ENCODE peak calls at places on chromosomes 4 and X, in nine cellular contexts. G, W, V, X, Y, P, Q, Z and T are unnamed samples.

GRCh38 chr4:82789377-82789776 is 9.2 kb downstream of the SCD5 start:
- DNase-seq in G (no peak), W (no peak), V (peak), X (no peak), Y (no peak), P (no peak), Q (no peak), Z (no peak), T (no peak)

GRCh38 chrX:360496-361150 is 26.1 kb downstream of the PPP2R3B start:
- DNase-seq in G (no peak), W (no peak), V (no peak), X (no peak), Y (no peak), P (no peak), Q (no peak), Z (no peak), T (no peak)

GRCh38 chrX:85109235-85109634 is 105.6 kb downstream of the APOOL start:
- DNase-seq in G (no peak), W (no peak), V (no peak), X (peak), Y (peak), P (no peak), Q (peak), Z (no peak), T (no peak)

GRCh38 chr4:172143605-172144314 is 330.6 kb downstream of the GALNTL6 start:
- DNase-seq in G (no peak), W (no peak), V (no peak), X (no peak), Y (no peak), P (no peak), Q (no peak), Z (no peak), T (no peak)

GRCh38 chr4:89356086-89356485 is 48.5 kb upstream of the GPRIN3 start:
- DNase-seq in G (no peak), W (no peak), V (no peak), X (no peak), Y (no peak), P (no peak), Q (no peak), Z (no peak), T (no peak)

GRCh38 chr4:69977582-69977981 is 12.1 kb upstream of the CSN2 start:
- DNase-seq in G (no peak), W (no peak), V (no peak), X (no peak), Y (no peak), P (no peak), Q (no peak), Z (no peak), T (no peak)

GRCh38 chr4:83011779-83012630 is 1.4 kb upstream of the LIN54 start:
- DNase-seq in G (peak), W (peak), V (peak), X (peak), Y (peak), P (no peak), Q (no peak), Z (peak), T (peak)

GRCh38 chrX:31209005-31209612 is 137.3 kb upstream of the FTHL17 start:
- DNase-seq in G (no peak), W (no peak), V (no peak), X (no peak), Y (no peak), P (no peak), Q (no peak), Z (no peak), T (no peak)

GRCh38 chr4:26687728-26688127 is 103.8 kb downstream of the TBC1D19 start:
- DNase-seq in G (no peak), W (no peak), V (no peak), X (peak), Y (no peak), P (no peak), Q (no peak), Z (no peak), T (no peak)

GRCh38 chr4:113141901-113142346 is 92.5 kb downstream of the ANK2 start:
- DNase-seq in G (no peak), W (no peak), V (no peak), X (peak), Y (no peak), P (no peak), Q (no peak), Z (no peak), T (no peak)
- H3K4me3 ChIP-seq in G (no peak), W (peak), V (no peak), X (peak), Y (no peak), P (no peak), Q (no peak), Z (peak), T (no peak)

DNA sequence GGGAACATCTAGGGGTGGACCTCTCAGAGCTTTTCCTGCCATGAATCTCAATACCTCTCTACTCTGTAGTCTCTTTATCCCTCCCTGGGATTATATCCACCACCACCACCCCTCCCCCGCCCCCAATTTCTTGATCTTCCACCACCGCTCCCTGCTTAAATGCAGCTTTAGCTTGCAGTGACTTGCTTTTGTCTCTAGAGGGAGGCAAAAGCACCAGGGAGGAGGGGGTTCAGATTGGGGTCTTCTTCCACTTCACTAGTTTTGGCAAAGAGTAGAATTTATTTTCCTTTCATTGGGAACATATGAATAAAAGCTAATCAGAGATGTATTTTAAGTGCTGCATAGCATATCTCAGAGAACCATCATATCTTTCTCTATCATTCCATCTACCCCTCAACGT is 5.5 kb downstream of the ARHGAP36 start:
- DNase-seq in G (no peak), W (no peak), V (no peak), X (no peak), Y (no peak), P (no peak), Q (no peak), Z (no peak), T (no peak)
- TF ChIP-seq CTCF in G (no peak), W (no peak), V (no peak), X (peak), Y (no peak), P (peak), Q (no peak), Z (no peak), T (no peak)

DNA sequence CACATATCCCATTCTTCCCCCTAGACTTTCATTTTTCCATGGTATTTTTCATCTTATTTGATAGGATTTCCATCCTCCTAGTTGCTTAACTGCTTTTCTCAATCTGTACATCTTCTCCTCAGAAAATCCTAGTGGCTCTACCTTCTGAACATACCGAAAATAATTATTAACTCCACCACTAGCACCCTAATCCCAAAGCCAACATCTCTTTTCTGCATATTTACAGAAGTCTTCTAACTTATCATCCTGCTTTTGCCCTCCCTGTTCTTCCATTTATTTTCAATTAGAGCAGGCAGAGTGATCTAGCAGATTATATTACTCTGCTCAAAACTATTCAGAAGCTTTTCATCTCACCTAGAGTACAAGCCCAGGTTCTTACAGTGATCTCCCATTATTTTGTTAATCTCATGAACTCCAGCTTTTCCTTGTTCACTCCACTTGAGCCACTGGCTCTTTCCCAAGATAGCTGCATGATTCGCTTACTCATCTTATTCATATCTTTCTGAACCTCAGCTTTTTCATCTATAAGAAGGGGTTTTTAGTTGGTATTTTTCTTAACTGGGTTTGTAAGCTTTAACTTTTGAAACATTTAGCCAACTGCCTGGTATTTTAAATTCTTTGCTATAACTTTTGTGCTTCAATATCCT is 24.1 kb downstream of the GIMD1 start:
- DNase-seq in G (no peak), W (no peak), V (no peak), X (no peak), Y (no peak), P (no peak), Q (no peak), Z (no peak), T (no peak)
- H3K27ac ChIP-seq in G (no peak), W (no peak), V (no peak), X (no peak), Y (no peak), P (no peak), Q (peak), Z (no peak), T (no peak)

DNA sequence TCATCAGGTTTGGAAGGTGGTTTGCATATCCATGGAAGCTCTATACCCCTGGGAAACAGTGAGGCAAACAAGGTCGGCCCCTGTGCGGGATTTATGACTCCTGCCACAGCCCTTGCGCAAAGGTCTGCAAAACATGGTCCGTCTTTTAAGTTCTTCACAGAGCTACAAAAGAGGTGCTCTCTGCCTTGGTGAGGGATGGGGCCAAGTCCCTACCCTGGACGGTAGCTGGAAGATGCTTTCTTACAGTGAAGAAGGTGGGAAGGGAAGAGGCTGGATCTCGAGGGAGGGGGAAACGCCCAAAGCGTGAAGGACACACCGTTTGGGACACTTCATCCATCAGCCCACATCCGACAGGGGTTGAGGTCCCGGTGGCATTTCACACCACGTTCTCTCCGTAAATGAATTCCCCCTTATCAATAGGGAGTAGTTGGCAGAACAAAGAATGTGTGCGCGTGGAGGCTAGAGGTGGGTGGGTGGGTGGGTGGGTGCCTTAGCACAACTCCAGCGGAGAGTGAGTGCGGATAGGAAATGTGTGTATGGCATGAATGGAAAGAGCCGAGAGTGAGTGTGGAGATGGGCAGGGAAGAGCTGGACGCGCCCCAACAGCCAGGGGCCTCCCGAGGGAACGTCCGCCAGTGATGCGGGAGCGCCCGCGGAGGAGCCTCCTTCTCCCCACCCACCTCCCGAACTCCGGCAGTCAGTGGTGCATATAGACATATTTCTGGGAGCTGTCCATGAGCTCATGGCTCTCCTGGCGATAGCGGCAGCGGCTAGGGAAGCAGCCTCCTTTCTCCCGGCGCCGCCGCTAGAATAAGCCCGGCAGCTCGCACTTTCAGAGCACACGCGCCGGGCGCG is 68.3 kb downstream of the LARP7 start:
- DNase-seq in G (peak), W (peak), V (no peak), X (peak), Y (peak), P (no peak), Q (peak), Z (peak), T (peak)
- H3K4me3 ChIP-seq in G (peak), W (peak), V (peak), X (peak), Y (no peak), P (no peak), Q (peak), Z (peak), T (peak)

GRCh38 chrX:95505721-95506120 is 1178.9 kb upstream of the DIAPH2 start:
- DNase-seq in G (no peak), W (no peak), V (no peak), X (no peak), Y (no peak), P (no peak), Q (no peak), Z (no peak), T (no peak)

DNA sequence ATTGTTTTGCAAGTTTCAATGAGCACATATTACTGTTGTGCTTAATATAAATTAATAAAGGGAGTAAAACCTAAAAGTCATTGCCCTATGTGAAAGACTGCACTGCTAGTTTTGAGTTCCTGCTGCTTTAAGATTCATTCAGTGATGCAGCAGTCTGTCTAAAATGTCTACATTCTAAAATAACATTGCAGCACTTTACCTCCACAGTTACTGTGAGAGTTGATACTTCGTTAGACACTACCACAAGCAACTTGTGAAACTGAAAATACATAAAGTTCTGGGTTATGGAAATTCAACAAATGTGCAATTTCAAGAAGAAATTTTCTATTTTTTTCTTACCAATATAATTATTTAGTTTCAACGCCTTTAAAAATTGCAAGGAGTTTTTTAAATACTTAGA is 1175.2 kb upstream of the DIAPH2 start:
- DNase-seq in G (no peak), W (no peak), V (no peak), X (no peak), Y (no peak), P (no peak), Q (no peak), Z (no peak), T (no peak)
- TF ChIP-seq CTCF in G (no peak), W (no peak), V (no peak), X (no peak), Y (no peak), P (no peak), Q (no peak), Z (no peak), T (no peak)

GRCh38 chr4:183147191-183147590 is 48.1 kb downstream of the WWC2 start:
- DNase-seq in G (no peak), W (no peak), V (no peak), X (no peak), Y (no peak), P (no peak), Q (no peak), Z (no peak), T (no peak)
- H3K27ac ChIP-seq in G (no peak), W (no peak), V (no peak), X (no peak), Y (no peak), P (no peak), Q (no peak), Z (no peak), T (no peak)

GRCh38 chr4:54225671-54226398 is 3.3 kb upstream of the PDGFRA start:
- DNase-seq in G (no peak), W (no peak), V (no peak), X (peak), Y (no peak), P (no peak), Q (no peak), Z (no peak), T (no peak)
- H3K4me3 ChIP-seq in G (peak), W (no peak), V (peak), X (peak), Y (peak), P (no peak), Q (no peak), Z (peak), T (peak)

GRCh38 chrX:65194547-65194946 is 218.3 kb upstream of the ZC4H2 start:
- DNase-seq in G (no peak), W (no peak), V (no peak), X (no peak), Y (no peak), P (no peak), Q (no peak), Z (no peak), T (no peak)

GRCh38 chrX:65195621-65196020 is 219.4 kb upstream of the ZC4H2 start:
- DNase-seq in G (no peak), W (no peak), V (no peak), X (no peak), Y (no peak), P (no peak), Q (no peak), Z (no peak), T (no peak)

GRCh38 chrX:65196758-65197371 is 220.6 kb upstream of the ZC4H2 start:
- DNase-seq in G (no peak), W (no peak), V (no peak), X (peak), Y (peak), P (no peak), Q (peak), Z (no peak), T (peak)
- TF ChIP-seq CTCF in G (no peak), W (no peak), V (no peak), X (peak), Y (peak), P (no peak), Q (no peak), Z (no peak), T (no peak)